ENCODE peak calls at places on chromosomes 5 and 9, in four cellular contexts. Q is right atrium auricular region, D is choroid plexus epithelial cell, E is GM13976. N is an unnamed sample.

GRCh38 chr5:177296581-177296980 is 6.9 kb downstream of the RAB24 start:
- DNase-seq in Q (no peak), D (no peak), E (no peak), N (no peak)

GRCh38 chr9:16181539-16181938 is 628.7 kb downstream of the CCDC171 start:
- DNase-seq in Q (no peak), D (no peak), E (no peak), N (no peak)

GRCh38 chr5:167934561-167934971 is 356.9 kb upstream of the WWC1 start:
- DNase-seq in Q (no peak), D (no peak), E (no peak), N (no peak)

GRCh38 chr9:130433168-130433946 is 11.4 kb upstream of the ASS1 start:
- DNase-seq in Q (no peak), D (peak; percentile 54), E (peak; percentile 63), N (peak; percentile 74)

GRCh38 chr9:110186254-110186653 is 21.7 kb downstream of the C9orf152 start:
- DNase-seq in Q (no peak), D (no peak), E (no peak), N (no peak)

GRCh38 chr5:113034182-113034773 is 57.7 kb downstream of the DCP2 start:
- DNase-seq in Q (no peak), D (peak; percentile 90), E (no peak), N (no peak)

GRCh38 chr5:159552751-159553150 is 222.5 kb upstream of the IL12B start:
- DNase-seq in Q (no peak), D (peak; percentile 64), E (no peak), N (no peak)

GRCh38 chr9:36571333-36571732 is 1.4 kb upstream of the MELK start:
- DNase-seq in Q (no peak), D (no peak), E (no peak), N (no peak)

GRCh38 chr5:89277791-89278190 is 394.8 kb upstream of the MEF2C start:
- DNase-seq in Q (no peak), D (no peak), E (no peak), N (no peak)

GRCh38 chr9:134488251-134488900 is 153.2 kb upstream of the COL5A1 start:
- DNase-seq in Q (peak; percentile 81), D (no peak), E (no peak), N (no peak)

GRCh38 chr5:159629158-159629557 is 287.1 kb upstream of the ADRA1B start:
- DNase-seq in Q (no peak), D (no peak), E (no peak), N (no peak)

GRCh38 chr9:130884542-130885421 is 11.8 kb downstream of the QRFP start:
- DNase-seq in Q (no peak), D (no peak), E (no peak), N (no peak)

GRCh38 chr5:96934291-96934694 is 1.6 kb upstream of the LNPEP start:
- DNase-seq in Q (no peak), D (no peak), E (no peak), N (peak; percentile 4)

GRCh38 chr5:29924107-29924506 is 1269.4 kb upstream of the CDH6 start:
- DNase-seq in Q (no peak), D (no peak), E (no peak), N (no peak)

GRCh38 chr5:21152611-21153010 is 1164.6 kb upstream of the CDH18 start:
- DNase-seq in Q (no peak), D (peak; percentile 89), E (no peak), N (no peak)

GRCh38 chr9:35714579-35715252 is 17.3 kb downstream of the TLN1 start:
- DNase-seq in Q (no peak), D (no peak), E (no peak), N (no peak)

GRCh38 chr5:133423031-133423617 is 189.2 kb downstream of the FSTL4 start:
- DNase-seq in Q (peak; percentile 53), D (no peak), E (no peak), N (no peak)

GRCh38 chr5:144024601-144025000 is 145.9 kb downstream of the YIPF5 start:
- DNase-seq in Q (no peak), D (no peak), E (no peak), N (no peak)

GRCh38 chr9:92721548-92721947 is 43.1 kb downstream of the BICD2 start:
- DNase-seq in Q (peak; percentile 53), D (no peak), E (no peak), N (no peak)

GRCh38 chr9:13278368-13279246 is 885 bp downstream of the MPDZ start:
- DNase-seq in Q (peak; percentile 73), D (peak; percentile 89), E (peak; percentile 11), N (peak; percentile 48)

GRCh38 chr9:107175826-107176500 is 107.1 kb upstream of the RAD23B start:
- DNase-seq in Q (no peak), D (no peak), E (no peak), N (peak; percentile 10)

GRCh38 chr9:86600291-86600690 is 246.1 kb upstream of the TUT7 start:
- DNase-seq in Q (no peak), D (peak; percentile 36), E (no peak), N (no peak)

GRCh38 chr9:97315550-97315949 is 8.1 kb downstream of the CCDC180 start:
- DNase-seq in Q (no peak), D (peak; percentile 65), E (no peak), N (no peak)

GRCh38 chr9:70917277-70917676 is 204.1 kb downstream of the TRPM3 start:
- DNase-seq in Q (no peak), D (no peak), E (no peak), N (no peak)

GRCh38 chr9:109463924-109464625 is 34.0 kb downstream of the PTPN3 start:
- DNase-seq in Q (no peak), D (no peak), E (no peak), N (no peak)

GRCh38 chr5:320524-321232 is 836 bp upstream of the AHRR start:
- DNase-seq in Q (no peak), D (no peak), E (peak; percentile 35), N (no peak)

GRCh38 chr5:179699640-179700298 is 1.0 kb downstream of the CANX start:
- DNase-seq in Q (no peak), D (peak; percentile 43), E (peak; percentile 51), N (no peak)

GRCh38 chr5:10320793-10321192 is 13.1 kb upstream of the CMBL start:
- DNase-seq in Q (no peak), D (no peak), E (no peak), N (no peak)

GRCh38 chr5:1431021-1431811 is 14.0 kb downstream of the SLC6A3 start:
- DNase-seq in Q (no peak), D (no peak), E (no peak), N (no peak)

GRCh38 chr5:180304431-180305375 is 12.8 kb upstream of the MAPK9 start:
- DNase-seq in Q (no peak), D (no peak), E (no peak), N (no peak)

GRCh38 chr9:81465468-81466002 is 223.8 kb downstream of the TLE1 start:
- DNase-seq in Q (no peak), D (peak; percentile 39), E (no peak), N (no peak)

GRCh38 chr5:146034127-146034526 is 71.2 kb downstream of the PLAC8L1 start:
- DNase-seq in Q (no peak), D (no peak), E (no peak), N (no peak)

GRCh38 chr5:5042786-5043185 is 97.3 kb upstream of the ADAMTS16 start:
- DNase-seq in Q (no peak), D (no peak), E (no peak), N (no peak)

GRCh38 chr5:180494510-180495181 is 467 bp downstream of the CNOT6 start:
- DNase-seq in Q (peak; percentile 58), D (peak; percentile 32), E (peak; percentile 72), N (peak; percentile 20)

GRCh38 chr9:90198956-90199355 is 443.7 kb downstream of the DIRAS2 start:
- DNase-seq in Q (no peak), D (no peak), E (no peak), N (no peak)

GRCh38 chr5:7094626-7095025 is 301.3 kb upstream of the ADCY2 start:
- DNase-seq in Q (no peak), D (no peak), E (no peak), N (peak; percentile 59)

GRCh38 chr5:126098330-126099017 is 324.7 kb upstream of the GRAMD2B start:
- DNase-seq in Q (no peak), D (peak; percentile 41), E (no peak), N (no peak)

GRCh38 chr5:132392411-132392810 is 22.9 kb downstream of the SLC22A5 start:
- DNase-seq in Q (no peak), D (no peak), E (no peak), N (no peak)
- TF ChIP-seq CTCF in Q (no peak), D (no peak), E (no peak), N (no peak)

GRCh38 chr5:73295447-73295846 is 122.5 kb downstream of the TMEM174 start:
- DNase-seq in Q (no peak), D (no peak), E (no peak), N (no peak)
- TF ChIP-seq CTCF in Q (no peak), D (peak; percentile 32), E (no peak), N (no peak)

GRCh38 chr9:112719696-112720095 is 1.8 kb upstream of the INIP start:
- DNase-seq in Q (no peak), D (peak; percentile 5), E (no peak), N (no peak)

GRCh38 chr9:112719292-112719691 is 1.4 kb upstream of the INIP start:
- DNase-seq in Q (no peak), D (peak; percentile 48), E (peak; percentile 36), N (no peak)

GRCh38 chr9:112712678-112713077 is 5.2 kb downstream of the INIP start:
- DNase-seq in Q (no peak), D (no peak), E (no peak), N (no peak)

DNA sequence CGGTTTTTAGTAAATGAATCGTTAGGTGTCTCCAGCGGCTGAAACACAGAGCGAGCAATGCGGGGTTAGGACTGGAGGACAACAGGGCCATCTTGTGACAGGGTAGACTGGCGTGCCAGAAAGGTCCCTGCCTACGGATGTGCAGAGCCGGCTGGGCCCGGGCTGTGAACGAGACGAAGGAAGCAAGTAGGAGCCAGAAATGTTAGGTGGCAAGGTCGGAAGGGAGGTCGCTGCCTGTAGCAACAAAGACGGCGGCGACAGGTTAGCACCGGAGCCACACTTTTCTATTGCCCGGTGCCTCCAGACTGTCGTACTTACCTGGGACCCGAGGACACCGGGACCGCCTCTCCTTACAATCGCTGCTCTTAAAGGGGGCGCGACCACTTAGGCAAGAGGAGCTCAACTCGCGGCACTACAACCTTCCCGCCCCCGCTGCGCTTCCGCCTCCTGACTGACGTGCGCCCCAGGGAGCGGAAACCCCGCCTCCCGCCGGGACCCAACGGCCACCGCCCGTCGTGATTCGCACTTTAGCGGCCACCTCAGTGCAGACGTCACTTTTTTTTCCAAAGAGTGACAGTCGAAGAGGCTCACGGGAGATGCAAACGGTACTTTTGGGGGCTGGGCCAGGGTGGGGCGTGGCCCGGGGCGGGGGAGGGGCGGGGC is at the start of gene INIP:
- DNase-seq in Q (peak; percentile 94), D (peak; percentile 97), E (peak; percentile 97), N (peak; percentile 85)
- TF ChIP-seq CTCF in Q (peak; percentile 29), D (peak; percentile 2), E (peak; percentile 20), N (no peak)

GRCh38 chr5:136435951-136436544 is 70.7 kb upstream of the TRPC7 start:
- DNase-seq in Q (no peak), D (peak; percentile 39), E (no peak), N (no peak)
- TF ChIP-seq CTCF in Q (no peak), D (no peak), E (no peak), N (no peak)

GRCh38 chr5:135566422-135567416 is 12.1 kb downstream of the CXCL14 start:
- DNase-seq in Q (no peak), D (no peak), E (no peak), N (no peak)
- TF ChIP-seq CTCF in Q (no peak), D (no peak), E (no peak), N (no peak)